ENCODE peak calls at places on chromosome 10, in seven cellular contexts. S is stimulated activated CD4-positive, alpha-beta T cell treated with anti-CD3 and anti-CD28 coated beads, Interleukin-1b, Interleukin-23, amount 100 ng/mL, for 48 hours; X is esophagus squamous epithelium; D is upper lobe of right lung; N is tibial nerve; K is activated effector memory CD4-positive, alpha-beta T cell treated with Interleukin-2 at 50 U/mL for 16 hours; J is colonic mucosa. F is an unnamed sample.

GRCh38 chr10:33869089-33869488 is 534.6 kb upstream of the NRP1 start:
- DNase-seq in S (no peak), K (no peak), N (no peak), J (no peak), D (no peak), X (no peak), F (no peak)

GRCh38 chr10:48767752-48768450 is 83.2 kb downstream of the WDFY4 start:
- DNase-seq in S (no peak), N (no peak), D (no peak), K (no peak), X (no peak), J (no peak), F (no peak)

GRCh38 chr10:79300711-79301110 is 46.6 kb upstream of the PPIF start:
- DNase-seq in X (no peak), S (no peak), J (no peak), D (no peak), K (no peak), N (no peak), F (no peak)

GRCh38 chr10:6328708-6329423 is 126.1 kb downstream of the PFKFB3 start:
- DNase-seq in X (no peak), S (no peak), N (no peak), K (no peak), D (no peak), J (no peak), F (no peak)

GRCh38 chr10:33612551-33612950 is 278.1 kb upstream of the NRP1 start:
- DNase-seq in N (no peak), X (no peak), D (no peak), S (no peak), K (no peak), J (no peak), F (no peak)

GRCh38 chr10:101565936-101566332 is 22.1 kb downstream of the POLL start:
- DNase-seq in K (no peak), X (no peak), S (no peak), J (peak), N (no peak), D (peak), F (no peak)

GRCh38 chr10:88851706-88852105 is at the start of gene ANKRD22:
- DNase-seq in J (peak), K (no peak), D (no peak), N (no peak), X (no peak), S (no peak), F (no peak)

GRCh38 chr10:121362026-121362425 is 236.2 kb downstream of the FGFR2 start:
- DNase-seq in K (no peak), S (no peak), N (no peak), X (no peak), D (peak), J (no peak), F (no peak)

GRCh38 chr10:32112055-32112454 is 55.8 kb upstream of the KIF5B start:
- DNase-seq in N (no peak), K (no peak), J (no peak), D (no peak), X (no peak), S (no peak), F (peak)

GRCh38 chr10:49053053-49053997 is 62.0 kb downstream of the VSTM4 start:
- DNase-seq in N (no peak), X (no peak), K (no peak), D (no peak), S (no peak), J (no peak), F (no peak)

GRCh38 chr10:27065084-27065483 is 35.2 kb downstream of the ANKRD26 start:
- DNase-seq in J (no peak), S (no peak), X (no peak), D (no peak), N (no peak), K (no peak), F (no peak)

GRCh38 chr10:43981232-43981631 is 332.6 kb upstream of the ZNF32 start:
- DNase-seq in S (no peak), J (no peak), N (no peak), X (no peak), D (no peak), K (no peak), F (no peak)

GRCh38 chr10:134205-134742 is 981 bp upstream of the ZMYND11 start:
- DNase-seq in J (peak), K (peak), D (peak), X (no peak), S (no peak), N (no peak), F (peak)

GRCh38 chr10:114389429-114389828 is 14.9 kb downstream of the AFAP1L2 start:
- DNase-seq in N (peak), X (no peak), J (no peak), D (no peak), K (no peak), S (no peak), F (peak)

GRCh38 chr10:31605426-31605825 is 286.4 kb downstream of the ZEB1 start:
- DNase-seq in X (no peak), N (no peak), K (no peak), D (no peak), J (no peak), S (no peak), F (no peak)

GRCh38 chr10:74799840-74800239 is 26.6 kb upstream of the KAT6B start:
- DNase-seq in S (peak), K (no peak), J (no peak), D (no peak), X (no peak), N (no peak), F (peak)

GRCh38 chr10:93854985-93855384 is 38.8 kb upstream of the SLC35G1 start:
- DNase-seq in X (no peak), J (no peak), N (no peak), S (no peak), K (no peak), D (no peak), F (peak)